ENCODE peak calls at places on chromosomes 16 and 17, in four cellular contexts. One of them, this sample, is unnamed.
A peak's percentile ranks its signal among the peaks of the same experiment; 100 is the strongest.

GRCh38 chr17:61700252-61700651 is 109.2 kb upstream of the NACA2 start:
- DNase-seq in tibial nerve: no peak
- DNase-seq in IMR-90: no peak
- DNase-seq in uterus: no peak
- DNase-seq in this sample: no peak

GRCh38 chr17:9238340-9239259 is 217.3 kb downstream of the NTN1 start:
- DNase-seq in IMR-90: no peak
- DNase-seq in uterus: no peak
- DNase-seq in tibial nerve: no peak
- DNase-seq in this sample: no peak

GRCh38 chr16:24516900-24517669 is 22.3 kb upstream of the RBBP6 start:
- DNase-seq in tibial nerve: peak; percentile 91
- DNase-seq in IMR-90: peak; percentile 85
- DNase-seq in uterus: peak; percentile 87
- DNase-seq in this sample: peak; percentile 95

GRCh38 chr17:6654816-6655731 is 3.5 kb downstream of the C17orf100 start:
- DNase-seq in uterus: no peak
- DNase-seq in tibial nerve: no peak
- DNase-seq in IMR-90: no peak
- DNase-seq in this sample: no peak

GRCh38 chr16:58264961-58265479 is 29.8 kb downstream of the PRSS54 start:
- DNase-seq in uterus: no peak
- DNase-seq in IMR-90: peak; percentile 84
- DNase-seq in tibial nerve: no peak
- DNase-seq in this sample: peak; percentile 56

GRCh38 chr16:57627184-57627871 is 1.1 kb upstream of the ADGRG1 start:
- DNase-seq in uterus: no peak
- DNase-seq in tibial nerve: no peak
- DNase-seq in IMR-90: peak; percentile 85
- DNase-seq in this sample: no peak

GRCh38 chr17:50213026-50214015 is 11.9 kb upstream of the COL1A1 start:
- DNase-seq in IMR-90: peak; percentile 51
- DNase-seq in uterus: peak; percentile 34
- DNase-seq in tibial nerve: no peak
- DNase-seq in this sample: no peak

GRCh38 chr17:53472586-53472985 is 350.1 kb upstream of the KIF2B start:
- DNase-seq in IMR-90: no peak
- DNase-seq in tibial nerve: no peak
- DNase-seq in uterus: no peak
- DNase-seq in this sample: no peak

GRCh38 chr16:85462405-85463227 is 150.5 kb upstream of the GSE1 start:
- DNase-seq in tibial nerve: no peak
- DNase-seq in IMR-90: no peak
- DNase-seq in uterus: peak; percentile 64
- DNase-seq in this sample: no peak

GRCh38 chr16:86059253-86060171 is 160.6 kb downstream of the IRF8 start:
- DNase-seq in tibial nerve: peak; percentile 76
- DNase-seq in IMR-90: peak; percentile 11
- DNase-seq in uterus: peak; percentile 24
- DNase-seq in this sample: no peak

GRCh38 chr16:2841606-2842339 is 11.7 kb downstream of the ZG16B start:
- DNase-seq in tibial nerve: no peak
- DNase-seq in uterus: no peak
- DNase-seq in IMR-90: no peak
- DNase-seq in this sample: no peak

GRCh38 chr16:8865145-8865882 is 3.5 kb downstream of the CARHSP1 start:
- DNase-seq in tibial nerve: no peak
- DNase-seq in IMR-90: no peak
- DNase-seq in uterus: no peak
- DNase-seq in this sample: no peak

GRCh38 chr17:2215616-2216364 is 87.8 kb downstream of the SMG6 start:
- DNase-seq in IMR-90: peak; percentile 94
- DNase-seq in uterus: peak; percentile 89
- DNase-seq in tibial nerve: peak; percentile 73
- DNase-seq in this sample: peak; percentile 94

GRCh38 chr17:10349403-10349802 is 23.4 kb downstream of the MYH13 start:
- DNase-seq in tibial nerve: no peak
- DNase-seq in IMR-90: no peak
- DNase-seq in uterus: no peak
- DNase-seq in this sample: no peak

GRCh38 chr16:53668869-53669268 is 34.8 kb downstream of the RPGRIP1L start:
- DNase-seq in IMR-90: no peak
- DNase-seq in tibial nerve: no peak
- DNase-seq in uterus: no peak
- DNase-seq in this sample: no peak

GRCh38 chr16:8712589-8713361 is 38.4 kb downstream of the ABAT start:
- DNase-seq in IMR-90: no peak
- DNase-seq in tibial nerve: no peak
- DNase-seq in uterus: no peak
- DNase-seq in this sample: no peak

GRCh38 chr16:49048557-49048956 is 233.1 kb downstream of the CBLN1 start:
- DNase-seq in uterus: no peak
- DNase-seq in IMR-90: peak; percentile 1
- DNase-seq in tibial nerve: no peak
- DNase-seq in this sample: no peak

GRCh38 chr17:72887917-72888316 is 204.6 kb downstream of the SLC39A11 start:
- DNase-seq in tibial nerve: no peak
- DNase-seq in IMR-90: peak; percentile 30
- DNase-seq in uterus: no peak
- DNase-seq in this sample: no peak

GRCh38 chr17:31134526-31134925 is 39.7 kb downstream of the NF1 start:
- DNase-seq in uterus: no peak
- DNase-seq in tibial nerve: no peak
- DNase-seq in IMR-90: no peak
- DNase-seq in this sample: no peak

GRCh38 chr16:25625620-25626019 is 66.1 kb upstream of the HS3ST4 start:
- DNase-seq in IMR-90: no peak
- DNase-seq in tibial nerve: no peak
- DNase-seq in uterus: no peak
- DNase-seq in this sample: no peak

GRCh38 chr16:67433131-67433719 is 2.3 kb downstream of the HSD11B2 start:
- DNase-seq in uterus: no peak
- DNase-seq in tibial nerve: no peak
- DNase-seq in IMR-90: no peak
- DNase-seq in this sample: no peak

GRCh38 chr17:55285340-55286301 is 20.9 kb downstream of the HLF start:
- DNase-seq in tibial nerve: peak; percentile 95
- DNase-seq in uterus: peak; percentile 99
- DNase-seq in IMR-90: peak; percentile 68
- DNase-seq in this sample: peak; percentile 92

GRCh38 chr16:13529193-13529982 is 390.6 kb upstream of the ERCC4 start:
- DNase-seq in uterus: no peak
- DNase-seq in IMR-90: no peak
- DNase-seq in tibial nerve: no peak
- DNase-seq in this sample: no peak

GRCh38 chr16:81036751-81037350 is 1.2 kb downstream of the ATMIN start:
- DNase-seq in tibial nerve: no peak
- DNase-seq in uterus: no peak
- DNase-seq in IMR-90: no peak
- DNase-seq in this sample: no peak

GRCh38 chr16:35411156-35411555 is 1951.7 kb downstream of the TP53TG3F start:
- DNase-seq in uterus: no peak
- DNase-seq in tibial nerve: no peak
- DNase-seq in IMR-90: no peak
- DNase-seq in this sample: no peak

GRCh38 chr16:54694651-54695050 is 236.0 kb upstream of the IRX5 start:
- DNase-seq in tibial nerve: no peak
- DNase-seq in uterus: no peak
- DNase-seq in IMR-90: no peak
- DNase-seq in this sample: no peak

GRCh38 chr16:55478827-55479559 is at the start of gene MMP2:
- DNase-seq in uterus: peak; percentile 86
- DNase-seq in IMR-90: peak; percentile 79
- DNase-seq in tibial nerve: peak; percentile 82
- DNase-seq in this sample: peak; percentile 96

GRCh38 chr16:17483266-17483864 is 12.6 kb upstream of the XYLT1 start:
- DNase-seq in IMR-90: no peak
- DNase-seq in tibial nerve: no peak
- DNase-seq in uterus: no peak
- DNase-seq in this sample: no peak

GRCh38 chr17:71379512-71379911 is 741.3 kb upstream of the SOX9 start:
- DNase-seq in IMR-90: no peak
- DNase-seq in uterus: no peak
- DNase-seq in tibial nerve: no peak
- DNase-seq in this sample: no peak

GRCh38 chr16:58085584-58086251 is 43.5 kb downstream of the CFAP20 start:
- DNase-seq in tibial nerve: no peak
- DNase-seq in IMR-90: no peak
- DNase-seq in uterus: no peak
- DNase-seq in this sample: no peak

GRCh38 chr16:50509521-50510341 is 38.5 kb upstream of the NKD1 start:
- DNase-seq in uterus: no peak
- DNase-seq in tibial nerve: peak; percentile 14
- DNase-seq in IMR-90: peak; percentile 6
- DNase-seq in this sample: no peak

GRCh38 chr16:6576646-6577045 is 756.0 kb upstream of the RBFOX1 start:
- DNase-seq in uterus: no peak
- DNase-seq in IMR-90: no peak
- DNase-seq in tibial nerve: no peak
- DNase-seq in this sample: no peak

GRCh38 chr17:81417049-81417878 is 22.0 kb downstream of the BAHCC1 start:
- DNase-seq in uterus: peak; percentile 65
- DNase-seq in IMR-90: no peak
- DNase-seq in tibial nerve: no peak
- DNase-seq in this sample: no peak

GRCh38 chr17:297758-298157 is 54.8 kb downstream of the RPH3AL start:
- DNase-seq in uterus: no peak
- DNase-seq in tibial nerve: no peak
- DNase-seq in IMR-90: no peak
- DNase-seq in this sample: peak; percentile 64

GRCh38 chr17:55601874-55602364 is 90.7 kb upstream of the SMIM36 start:
- DNase-seq in IMR-90: peak; percentile 61
- DNase-seq in tibial nerve: no peak
- DNase-seq in uterus: no peak
- DNase-seq in this sample: no peak

GRCh38 chr17:10628756-10629155 is 28.4 kb downstream of the MYH3 start:
- DNase-seq in IMR-90: no peak
- DNase-seq in uterus: no peak
- DNase-seq in tibial nerve: no peak
- DNase-seq in this sample: no peak

GRCh38 chr17:46061435-46061834 is 62.4 kb downstream of the STH start:
- DNase-seq in tibial nerve: no peak
- DNase-seq in IMR-90: no peak
- DNase-seq in uterus: no peak
- DNase-seq in this sample: no peak

GRCh38 chr17:41687828-41688640 is 651 bp upstream of the EIF1 start:
- DNase-seq in tibial nerve: peak; percentile 65
- DNase-seq in uterus: peak; percentile 76
- DNase-seq in IMR-90: peak; percentile 15
- DNase-seq in this sample: no peak
- TF ChIP-seq POLR2A in tibial nerve: no peak
- TF ChIP-seq POLR2A in uterus: no peak
- TF ChIP-seq POLR2A in IMR-90: no peak
- TF ChIP-seq POLR2A in this sample: no peak

GRCh38 chr17:48748728-48749566 is 20.4 kb upstream of the HOXB13 start:
- DNase-seq in tibial nerve: no peak
- DNase-seq in IMR-90: no peak
- DNase-seq in uterus: no peak
- DNase-seq in this sample: no peak

GRCh38 chr17:48751733-48752398 is 23.3 kb upstream of the HOXB13 start:
- DNase-seq in IMR-90: no peak
- DNase-seq in uterus: no peak
- DNase-seq in tibial nerve: no peak
- DNase-seq in this sample: no peak

GRCh38 chr17:48749621-48750553 is 21.3 kb upstream of the HOXB13 start:
- DNase-seq in IMR-90: no peak
- DNase-seq in tibial nerve: no peak
- DNase-seq in uterus: no peak
- DNase-seq in this sample: no peak

GRCh38 chr17:48752399-48753288 is 24.1 kb upstream of the HOXB13 start:
- DNase-seq in uterus: no peak
- DNase-seq in tibial nerve: no peak
- DNase-seq in IMR-90: no peak
- DNase-seq in this sample: no peak

GRCh38 chr17:48751172-48751571 is 22.6 kb upstream of the HOXB13 start:
- DNase-seq in tibial nerve: no peak
- DNase-seq in IMR-90: no peak
- DNase-seq in uterus: no peak
- DNase-seq in this sample: no peak
- TF ChIP-seq POLR2A in tibial nerve: no peak
- TF ChIP-seq POLR2A in IMR-90: no peak
- TF ChIP-seq POLR2A in uterus: no peak
- TF ChIP-seq POLR2A in this sample: no peak

GRCh38 chr17:34301986-34302385 is 16.4 kb downstream of the CCL11 start:
- DNase-seq in IMR-90: peak; percentile 20
- DNase-seq in uterus: no peak
- DNase-seq in tibial nerve: no peak
- DNase-seq in this sample: peak; percentile 31

GRCh38 chr17:34300652-34301390 is 15.3 kb downstream of the CCL11 start:
- DNase-seq in uterus: no peak
- DNase-seq in tibial nerve: no peak
- DNase-seq in IMR-90: peak; percentile 81
- DNase-seq in this sample: peak; percentile 71

GRCh38 chr17:34305061-34305460 is 14.2 kb upstream of the CCL8 start:
- DNase-seq in uterus: no peak
- DNase-seq in tibial nerve: no peak
- DNase-seq in IMR-90: no peak
- DNase-seq in this sample: no peak

GRCh38 chr17:34303606-34304005 is 15.6 kb upstream of the CCL8 start:
- DNase-seq in IMR-90: no peak
- DNase-seq in uterus: no peak
- DNase-seq in tibial nerve: no peak
- DNase-seq in this sample: peak; percentile 66

GRCh38 chr17:34302626-34303025 is 16.6 kb upstream of the CCL8 start:
- DNase-seq in tibial nerve: no peak
- DNase-seq in uterus: no peak
- DNase-seq in IMR-90: no peak
- DNase-seq in this sample: peak; percentile 45
- TF ChIP-seq POLR2A in tibial nerve: no peak
- TF ChIP-seq POLR2A in uterus: no peak
- TF ChIP-seq POLR2A in IMR-90: no peak
- TF ChIP-seq POLR2A in this sample: no peak

GRCh38 chr16:88967800-88968588 is 9.0 kb downstream of the CBFA2T3 start:
- DNase-seq in uterus: no peak
- DNase-seq in tibial nerve: no peak
- DNase-seq in IMR-90: no peak
- DNase-seq in this sample: no peak
- TF ChIP-seq POLR2A in uterus: no peak
- TF ChIP-seq POLR2A in tibial nerve: no peak
- TF ChIP-seq POLR2A in IMR-90: no peak
- TF ChIP-seq POLR2A in this sample: no peak

GRCh38 chr16:89723279-89724250 is 2.2 kb downstream of the ZNF276 start:
- DNase-seq in IMR-90: peak; percentile 14
- DNase-seq in uterus: no peak
- DNase-seq in tibial nerve: no peak
- DNase-seq in this sample: no peak
- TF ChIP-seq POLR2A in IMR-90: no peak
- TF ChIP-seq POLR2A in uterus: no peak
- TF ChIP-seq POLR2A in tibial nerve: peak; percentile 28
- TF ChIP-seq POLR2A in this sample: no peak

GRCh38 chr17:4942760-4943508 is 2.9 kb downstream of the RNF167 start:
- DNase-seq in tibial nerve: no peak
- DNase-seq in uterus: no peak
- DNase-seq in IMR-90: no peak
- DNase-seq in this sample: no peak
- TF ChIP-seq POLR2A in tibial nerve: no peak
- TF ChIP-seq POLR2A in uterus: no peak
- TF ChIP-seq POLR2A in IMR-90: no peak
- TF ChIP-seq POLR2A in this sample: no peak

GRCh38 chr17:35141681-35142466 is at the start of gene NLE1:
- DNase-seq in uterus: peak; percentile 63
- DNase-seq in tibial nerve: peak; percentile 62
- DNase-seq in IMR-90: peak; percentile 74
- DNase-seq in this sample: peak; percentile 95
- TF ChIP-seq POLR2A in uterus: no peak
- TF ChIP-seq POLR2A in tibial nerve: no peak
- TF ChIP-seq POLR2A in IMR-90: peak; percentile 40
- TF ChIP-seq POLR2A in this sample: no peak